ENCODE peak calls at places on chromosomes 4 and X, in six cellular contexts. M is endodermal cell, F is heart left ventricle, B is H9, V is IMR-90, H is left lung. S is an unnamed sample.
A peak's percentile ranks its signal among the peaks of the same experiment; 100 is the strongest.

GRCh38 chr4:53571936-53572580 is 19.2 kb downstream of the LNX1 start:
- DNase-seq in M (no peak), F (no peak), B (no peak), V (no peak), H (no peak), S (no peak)

GRCh38 chrX:53674581-53674980 is 11.9 kb downstream of the HUWE1 start:
- DNase-seq in M (no peak), F (no peak), B (no peak), V (peak; percentile 29), H (no peak), S (no peak)

GRCh38 chrX:11209798-11210197 is 83.4 kb upstream of the AMELX start:
- DNase-seq in M (no peak), F (no peak), B (no peak), V (no peak), H (no peak), S (no peak)

GRCh38 chr4:122826596-122827257 is at the start of gene FGF2:
- DNase-seq in M (peak; percentile 84), F (peak; percentile 72), B (peak; percentile 71), V (peak; percentile 60), H (peak; percentile 84), S (peak; percentile 56)

GRCh38 chr4:80221161-80221560 is 23.9 kb downstream of the PRDM8 start:
- DNase-seq in M (no peak), F (no peak), B (no peak), V (peak; percentile 61), H (no peak), S (no peak)

GRCh38 chr4:41573458-41574129 is 35.6 kb downstream of the LIMCH1 start:
- DNase-seq in M (no peak), F (no peak), B (no peak), V (no peak), H (no peak), S (no peak)

GRCh38 chr4:120843840-120844527 is 78.5 kb downstream of the PRDM5 start:
- DNase-seq in M (peak; percentile 78), F (no peak), B (peak; percentile 58), V (no peak), H (peak; percentile 78), S (peak; percentile 50)

GRCh38 chr4:58144721-58145120 is 1034.5 kb upstream of the IGFBP7 start:
- DNase-seq in M (no peak), F (no peak), B (no peak), V (no peak), H (no peak), S (no peak)

GRCh38 chr4:53781614-53782467 is 190.6 kb upstream of the LNX1 start:
- DNase-seq in M (no peak), F (no peak), B (no peak), V (peak; percentile 90), H (no peak), S (no peak)

GRCh38 chrX:758917-759316 is 128.3 kb downstream of the SHOX start:
- DNase-seq in M (no peak), F (no peak), B (no peak), V (no peak), H (no peak), S (no peak)

GRCh38 chrX:65578346-65578745 is 43.8 kb upstream of the LAS1L start:
- DNase-seq in M (no peak), F (no peak), B (no peak), V (no peak), H (no peak), S (no peak)

GRCh38 chr4:145012841-145013240 is 85.2 kb downstream of the ANAPC10 start:
- DNase-seq in M (no peak), F (no peak), B (no peak), V (peak; percentile 71), H (no peak), S (no peak)

DNA sequence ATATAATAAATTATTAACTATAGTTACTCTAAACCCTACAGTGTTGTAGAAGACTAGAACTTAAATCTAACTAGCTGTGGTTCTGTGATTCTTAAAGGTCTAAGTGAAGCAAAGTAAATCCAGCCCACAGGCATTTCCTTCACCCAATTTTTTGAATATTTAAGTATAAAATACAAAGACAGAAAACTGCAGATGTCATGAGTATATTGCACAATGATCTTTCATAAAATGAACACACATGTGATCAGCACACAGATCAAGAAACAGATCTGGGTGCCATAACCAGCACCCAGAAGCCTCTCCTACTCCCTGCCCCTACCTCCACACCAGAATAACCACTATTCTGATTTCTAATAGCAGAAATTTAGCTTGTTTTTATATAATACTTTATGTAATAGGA is 82.9 kb downstream of the CAMK2D start:
- DNase-seq in M (no peak), F (no peak), B (no peak), V (peak; percentile 25), H (no peak), S (no peak)
- H3K4me1 ChIP-seq in M (no peaks in the 10 kb centered on the region), F (peaks cover 38% of the 10 kb centered on the region), B (no peaks in the 10 kb centered on the region), V (peaks cover 13% of the 10 kb centered on the region), H (peaks cover 6% of the 10 kb centered on the region), S (peaks cover 43% of the 10 kb centered on the region)

GRCh38 chr4:139142980-139143379 is 34.0 kb downstream of the ELF2 start:
- DNase-seq in M (no peak), F (no peak), B (no peak), V (no peak), H (no peak), S (no peak)

GRCh38 chr4:139145552-139145932 is 31.5 kb downstream of the ELF2 start:
- DNase-seq in M (no peak), F (no peak), B (no peak), V (no peak), H (no peak), S (no peak)

GRCh38 chr4:139144911-139145551 is 32.0 kb downstream of the ELF2 start:
- DNase-seq in M (peak; percentile 61), F (peak; percentile 36), B (no peak), V (no peak), H (no peak), S (no peak)

GRCh38 chr4:139144161-139144859 is 32.7 kb downstream of the ELF2 start:
- DNase-seq in M (peak; percentile 65), F (peak; percentile 67), B (peak; percentile 53), V (peak; percentile 66), H (no peak), S (peak; percentile 79)

GRCh38 chr4:139142097-139142496 is 34.9 kb downstream of the ELF2 start:
- DNase-seq in M (no peak), F (no peak), B (no peak), V (no peak), H (no peak), S (no peak)
- H3K4me1 ChIP-seq in M (no peaks in the 10 kb centered on the region), F (peaks cover 29% of the 10 kb centered on the region), B (peaks cover 21% of the 10 kb centered on the region), V (peaks cover 11% of the 10 kb centered on the region), H (peaks cover 8% of the 10 kb centered on the region), S (peaks cover 23% of the 10 kb centered on the region)

GRCh38 chr4:37995981-37996770 is 36.0 kb downstream of the PTTG2 start:
- DNase-seq in M (no peak), F (peak; percentile 76), B (no peak), V (no peak), H (no peak), S (no peak)
- H3K4me1 ChIP-seq in M (peaks cover 8% of the 10 kb centered on the region), F (peaks cover 21% of the 10 kb centered on the region), B (peaks cover 8% of the 10 kb centered on the region), V (no peaks in the 10 kb centered on the region), H (no peaks in the 10 kb centered on the region), S (peaks cover 23% of the 10 kb centered on the region)

GRCh38 chr4:3338321-3338838 is 45.6 kb downstream of the RGS12 start:
- DNase-seq in M (no peak), F (no peak), B (no peak), V (no peak), H (peak; percentile 72), S (no peak)

GRCh38 chr4:3335982-3336381 is 43.2 kb downstream of the RGS12 start:
- DNase-seq in M (peak; percentile 31), F (no peak), B (no peak), V (no peak), H (peak; percentile 63), S (no peak)

GRCh38 chr4:3337811-3338210 is 45.0 kb downstream of the RGS12 start:
- DNase-seq in M (no peak), F (no peak), B (no peak), V (no peak), H (no peak), S (no peak)

GRCh38 chr4:3336389-3337356 is 43.9 kb downstream of the RGS12 start:
- DNase-seq in M (no peak), F (no peak), B (no peak), V (no peak), H (no peak), S (no peak)

DNA sequence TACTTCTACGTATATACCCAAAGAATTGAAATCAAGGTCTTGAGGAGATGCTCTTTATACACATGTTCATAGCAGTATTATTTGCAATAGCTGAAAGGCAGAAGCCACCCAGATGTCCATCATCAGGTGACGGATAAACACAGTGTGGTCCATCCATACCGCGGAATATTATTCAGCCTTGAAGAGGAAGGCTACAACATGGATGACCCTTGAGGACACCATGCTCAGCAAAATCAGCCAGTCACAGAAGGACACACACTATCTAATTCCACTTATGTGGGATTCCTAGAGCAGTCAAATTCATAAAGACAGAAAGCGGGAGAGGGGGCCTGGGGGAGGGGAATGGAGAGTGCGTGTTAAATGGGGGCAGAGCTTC is 44.5 kb downstream of the RGS12 start:
- DNase-seq in M (no peak), F (no peak), B (no peak), V (no peak), H (no peak), S (no peak)
- H3K4me1 ChIP-seq in M (peaks cover 3% of the 10 kb centered on the region), F (peaks cover 12% of the 10 kb centered on the region), B (peaks cover under 1% of the 10 kb centered on the region), V (peaks cover 9% of the 10 kb centered on the region), H (no peaks in the 10 kb centered on the region), S (peaks cover 12% of the 10 kb centered on the region)

GRCh38 chr4:185395255-185395955 is at the start of gene LRP2BP:
- DNase-seq in M (no peak), F (no peak), B (no peak), V (no peak), H (no peak), S (no peak)
- H3K4me1 ChIP-seq in M (no peaks in the 10 kb centered on the region), F (peaks cover 10% of the 10 kb centered on the region), B (no peaks in the 10 kb centered on the region), V (peaks cover 3% of the 10 kb centered on the region), H (peaks cover 7% of the 10 kb centered on the region), S (peaks cover 25% of the 10 kb centered on the region)

DNA sequence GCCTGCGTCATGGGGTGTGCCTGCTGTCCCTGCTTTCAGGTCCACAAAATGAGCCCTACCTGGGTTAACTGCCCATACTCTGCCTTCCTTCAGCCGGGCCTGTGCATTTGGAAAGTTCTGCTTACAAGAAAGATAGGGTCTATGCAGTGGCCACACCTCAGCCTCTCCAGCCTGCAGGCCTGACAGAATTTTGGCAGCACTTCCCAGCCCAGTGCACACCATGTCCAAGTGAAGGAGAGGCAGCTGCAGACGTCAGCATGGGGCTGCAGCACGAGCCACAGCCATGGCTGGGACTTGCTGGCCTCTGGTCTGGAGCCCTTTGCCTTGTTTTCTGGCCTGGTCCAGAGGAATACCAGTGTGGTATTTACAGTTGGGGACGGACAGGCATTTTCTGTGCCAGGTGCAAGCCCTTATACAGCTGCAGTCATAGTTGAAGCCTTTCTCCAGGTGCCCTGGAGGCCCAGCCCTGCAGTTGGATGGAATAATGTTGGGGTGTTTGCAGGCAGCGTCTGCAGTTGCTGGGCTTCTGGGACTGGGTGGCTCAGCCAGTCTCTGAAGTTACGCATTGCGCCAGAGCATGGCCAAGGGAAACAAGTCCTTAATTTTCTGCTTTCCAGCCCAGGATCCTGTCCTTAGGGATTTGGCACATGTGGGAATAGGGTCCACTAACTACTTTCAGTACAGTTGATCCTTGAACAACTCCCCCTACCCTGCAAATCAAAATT is 26.2 kb downstream of the JADE1 start:
- DNase-seq in M (peak; percentile 48), F (peak; percentile 92), B (no peak), V (no peak), H (no peak), S (peak; percentile 67)
- H3K4me1 ChIP-seq in M (peaks cover 36% of the 10 kb centered on the region), F (peaks cover 45% of the 10 kb centered on the region), B (peaks cover 14% of the 10 kb centered on the region), V (peaks cover 20% of the 10 kb centered on the region), H (peaks cover 11% of the 10 kb centered on the region), S (peaks cover 45% of the 10 kb centered on the region)

DNA sequence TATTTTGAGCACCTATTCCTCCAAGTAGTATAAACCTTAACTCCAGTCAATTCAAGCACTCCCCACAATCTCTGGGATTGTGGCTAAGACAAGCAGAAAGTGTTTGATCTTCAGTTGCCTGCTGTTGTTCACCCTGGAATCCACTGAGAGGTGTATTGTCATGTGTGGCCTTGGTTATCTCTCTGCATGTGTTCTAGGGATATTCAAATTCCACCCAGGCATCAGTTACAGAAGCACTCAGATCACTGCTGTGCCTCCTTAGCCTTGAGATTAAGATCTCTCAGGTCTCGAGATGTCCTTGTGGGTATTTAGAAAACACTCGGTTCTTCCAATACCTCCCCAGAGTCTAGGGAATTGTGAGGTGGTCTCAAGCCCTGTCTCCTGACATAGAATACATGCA is 213.3 kb downstream of the SMARCA1 start:
- DNase-seq in M (peak; percentile 66), F (no peak), B (peak; percentile 25), V (no peak), H (no peak), S (no peak)
- H3K4me1 ChIP-seq in M (no peaks in the 10 kb centered on the region), F (no peaks in the 10 kb centered on the region), B (peaks cover 4% of the 10 kb centered on the region), V (no peaks in the 10 kb centered on the region), H (no peaks in the 10 kb centered on the region), S (no peaks in the 10 kb centered on the region)